ENCODE peak calls at places on chromosomes 2 and 18, in seven cellular contexts. R is stomach, X is AG04449, Z is lower leg skin, N is OCI-LY7, B is fibroblast of lung, M is brain microvascular endothelial cell. H is an unnamed sample.

GRCh38 chr2:236685361-236685760 is 115.7 kb downstream of the ACKR3 start:
- DNase-seq in M (no peak), N (no peak), R (no peak), X (no peak), Z (peak), B (no peak), H (no peak)

GRCh38 chr18:36912887-36913286 is 84.0 kb downstream of the KIAA1328 start:
- DNase-seq in N (no peak), B (no peak), Z (no peak), M (no peak), R (no peak), X (no peak), H (no peak)

GRCh38 chr2:196515608-196516007 is 123.9 kb upstream of the CCDC150 start:
- DNase-seq in N (no peak), X (no peak), B (no peak), R (no peak), Z (no peak), M (no peak), H (no peak)

GRCh38 chr2:153595939-153596338 is 117.4 kb upstream of the RPRM start:
- DNase-seq in X (no peak), B (no peak), N (no peak), Z (no peak), R (peak), M (no peak), H (peak)

GRCh38 chr2:237732790-237733349 is 65.7 kb upstream of the RBM44 start:
- DNase-seq in M (no peak), X (no peak), N (no peak), Z (no peak), R (no peak), B (peak), H (no peak)

GRCh38 chr2:105795575-105795934 is 50.8 kb downstream of the NCK2 start:
- DNase-seq in M (no peak), Z (peak), X (no peak), N (no peak), B (no peak), R (no peak), H (no peak)

GRCh38 chr2:119190321-119190720 is 31.8 kb upstream of the C1QL2 start:
- DNase-seq in Z (no peak), X (no peak), B (no peak), R (no peak), N (no peak), M (no peak), H (no peak)

GRCh38 chr2:166410828-166411472 is 35.2 kb upstream of the SCN9A start:
- DNase-seq in R (no peak), B (peak), Z (no peak), X (peak), N (no peak), M (peak), H (peak)

GRCh38 chr2:11837875-11838734 is 91.7 kb downstream of the LPIN1 start:
- DNase-seq in R (no peak), M (no peak), B (no peak), X (no peak), N (no peak), Z (no peak), H (no peak)

GRCh38 chr2:66899109-66899508 is 464.2 kb downstream of the MEIS1 start:
- DNase-seq in N (no peak), R (no peak), B (peak), M (no peak), X (no peak), Z (no peak), H (no peak)

GRCh38 chr2:75199428-75200011 is at the start of gene TACR1:
- DNase-seq in N (no peak), X (no peak), M (peak), Z (no peak), B (peak), R (peak), H (no peak)

GRCh38 chr2:150900913-150901312 is 360.8 kb downstream of the RBM43 start:
- DNase-seq in B (no peak), X (no peak), Z (no peak), R (no peak), N (no peak), M (no peak), H (no peak)

GRCh38 chr2:235866373-235866772 is 301.8 kb downstream of the GBX2 start:
- DNase-seq in R (no peak), M (no peak), N (no peak), X (no peak), B (peak), Z (no peak), H (no peak)

GRCh38 chr2:64327510-64328414 is 126.2 kb upstream of the LGALSL start:
- DNase-seq in Z (peak), B (peak), X (no peak), M (no peak), R (no peak), N (peak), H (no peak)

GRCh38 chr2:75456825-75457224 is 103.9 kb downstream of the EVA1A start:
- DNase-seq in B (no peak), Z (no peak), N (no peak), X (no peak), R (no peak), M (no peak), H (no peak)

GRCh38 chr2:71935291-71935848 is 212.3 kb downstream of the CYP26B1 start:
- DNase-seq in N (no peak), R (no peak), Z (peak), M (peak), B (peak), X (peak), H (no peak)

GRCh38 chr2:41187683-41188082 is 735.8 kb upstream of the SLC8A1 start:
- DNase-seq in M (no peak), Z (no peak), N (no peak), X (no peak), B (no peak), R (no peak), H (no peak)

GRCh38 chr18:7338846-7339245 is 108.0 kb downstream of the LRRC30 start:
- DNase-seq in X (no peak), B (no peak), N (no peak), R (no peak), M (peak), Z (no peak), H (no peak)

GRCh38 chr2:80026040-80026729 is 278.4 kb downstream of the LRRTM1 start:
- DNase-seq in M (no peak), R (no peak), N (no peak), B (peak), X (no peak), Z (no peak), H (no peak)

GRCh38 chr2:204321910-204322765 is 223.1 kb upstream of the PARD3B start:
- DNase-seq in B (peak), Z (no peak), M (no peak), X (no peak), N (no peak), R (no peak), H (no peak)

GRCh38 chr2:185255566-185255965 is 483.0 kb upstream of the FSIP2 start:
- DNase-seq in X (no peak), M (no peak), N (no peak), B (peak), R (no peak), Z (no peak), H (peak)

GRCh38 chr2:202758638-202759037 is 112.9 kb downstream of the ICA1L start:
- DNase-seq in M (no peak), R (no peak), Z (no peak), B (peak), X (no peak), N (no peak), H (no peak)

GRCh38 chr2:151632993-151633592 is 101.2 kb downstream of the NEB start:
- DNase-seq in Z (no peak), X (no peak), R (no peak), N (peak), B (no peak), M (no peak), H (no peak)

GRCh38 chr2:143700865-143701264 is 571.6 kb downstream of the ARHGAP15 start:
- DNase-seq in N (no peak), Z (no peak), M (no peak), X (peak), R (no peak), B (peak), H (no peak)

GRCh38 chr2:1973636-1974035 is 229.3 kb upstream of the PXDN start:
- DNase-seq in N (no peak), M (no peak), X (no peak), R (no peak), B (no peak), Z (no peak), H (no peak)

GRCh38 chr18:50092250-50092780 is 102.6 kb downstream of the MYO5B start:
- DNase-seq in X (no peak), B (no peak), N (no peak), M (no peak), Z (no peak), R (no peak), H (no peak)

GRCh38 chr2:209348453-209348852 is 75.4 kb upstream of the MAP2 start:
- DNase-seq in R (no peak), B (peak), Z (no peak), M (no peak), X (no peak), N (no peak), H (no peak)

GRCh38 chr2:110097506-110098220 is 18.0 kb downstream of the MALL start:
- DNase-seq in R (no peak), Z (peak), B (no peak), M (no peak), N (no peak), X (no peak), H (no peak)

GRCh38 chr2:172709566-172710291 is 25.9 kb upstream of the RAPGEF4 start:
- DNase-seq in M (no peak), Z (no peak), N (no peak), R (no peak), B (no peak), X (no peak), H (no peak)

GRCh38 chr2:23221236-23221635 is 163.7 kb upstream of the KLHL29 start:
- DNase-seq in N (no peak), R (no peak), Z (no peak), M (no peak), B (no peak), X (no peak), H (no peak)

GRCh38 chr2:121019756-121020155 is 265.2 kb downstream of the TFCP2L1 start:
- DNase-seq in N (no peak), M (no peak), B (no peak), X (no peak), Z (peak), R (no peak), H (no peak)

GRCh38 chr18:44927127-44927849 is 246.6 kb downstream of the SETBP1 start:
- DNase-seq in R (no peak), B (no peak), N (no peak), M (no peak), Z (no peak), X (no peak), H (no peak)

GRCh38 chr2:195863564-195863963 is 205.1 kb downstream of the DNAH7 start:
- DNase-seq in B (no peak), M (no peak), Z (no peak), R (no peak), N (no peak), X (no peak), H (no peak)

GRCh38 chr2:102841107-102841840 is 79.4 kb downstream of the TMEM182 start:
- DNase-seq in Z (no peak), N (peak), M (peak), X (no peak), R (peak), B (peak), H (no peak)

GRCh38 chr2:85771486-85771885 is 17.7 kb downstream of the ATOH8 start:
- DNase-seq in M (no peak), Z (no peak), R (no peak), N (no peak), X (no peak), B (no peak), H (no peak)

GRCh38 chr2:85770786-85771409 is 17.1 kb downstream of the ATOH8 start:
- DNase-seq in Z (no peak), B (no peak), M (no peak), N (no peak), R (no peak), X (no peak), H (no peak)

GRCh38 chr2:85769987-85770362 is 16.2 kb downstream of the ATOH8 start:
- DNase-seq in N (no peak), M (no peak), B (no peak), X (no peak), Z (no peak), R (no peak), H (no peak)

GRCh38 chr2:85769236-85769986 is 15.6 kb downstream of the ATOH8 start:
- DNase-seq in M (no peak), R (no peak), X (no peak), N (peak), Z (no peak), B (no peak), H (no peak)

DNA sequence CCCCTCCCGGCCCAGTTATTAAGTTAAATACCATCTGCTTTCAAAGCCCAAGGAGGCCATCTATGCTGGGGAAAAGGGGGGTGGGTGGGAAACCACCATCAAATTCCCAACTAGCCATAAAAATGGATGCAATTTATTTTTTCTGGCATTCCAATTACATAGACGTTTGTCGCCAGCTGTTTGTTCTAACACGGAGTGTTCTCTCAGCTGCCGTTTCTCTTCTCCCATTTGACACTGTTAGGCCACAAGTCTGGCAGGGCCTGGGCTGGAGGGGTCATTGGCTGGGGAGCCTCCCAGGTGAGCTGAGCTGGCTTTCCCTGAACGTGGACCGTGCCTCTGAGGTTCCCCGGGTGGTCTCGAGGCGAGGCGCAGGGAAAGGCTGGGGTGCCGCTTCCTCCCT is 16.6 kb downstream of the ATOH8 start:
- DNase-seq in Z (no peak), M (no peak), R (no peak), X (no peak), N (no peak), B (peak), H (no peak)
- TF ChIP-seq CTCF in Z (no peak), M (no peak), R (no peak), X (no peak), N (no peak), B (no peak), H (no peak)

GRCh38 chr2:25420820-25421237 is 79.1 kb upstream of the DNMT3A start:
- DNase-seq in Z (no peak), M (no peak), X (no peak), N (peak), R (no peak), B (no peak), H (no peak)
- H3K4me3 ChIP-seq in Z (no peak), M (no peak), X (no peak), N (peak), R (no peak), B (no peak), H (no peak)

GRCh38 chr2:60503923-60504514 is 49.4 kb downstream of the BCL11A start:
- DNase-seq in B (no peak), M (no peak), X (no peak), N (no peak), Z (no peak), R (no peak), H (no peak)
- TF ChIP-seq CTCF in B (no peak), M (no peak), X (peak), N (peak), Z (no peak), R (no peak), H (no peak)

GRCh38 chr2:20513946-20514345 is 67.1 kb downstream of the RHOB start:
- DNase-seq in R (no peak), N (no peak), B (no peak), Z (no peak), X (no peak), M (no peak), H (no peak)
- H3K4me3 ChIP-seq in R (no peak), N (no peak), B (no peak), Z (no peak), X (no peak), M (no peak), H (no peak)

DNA sequence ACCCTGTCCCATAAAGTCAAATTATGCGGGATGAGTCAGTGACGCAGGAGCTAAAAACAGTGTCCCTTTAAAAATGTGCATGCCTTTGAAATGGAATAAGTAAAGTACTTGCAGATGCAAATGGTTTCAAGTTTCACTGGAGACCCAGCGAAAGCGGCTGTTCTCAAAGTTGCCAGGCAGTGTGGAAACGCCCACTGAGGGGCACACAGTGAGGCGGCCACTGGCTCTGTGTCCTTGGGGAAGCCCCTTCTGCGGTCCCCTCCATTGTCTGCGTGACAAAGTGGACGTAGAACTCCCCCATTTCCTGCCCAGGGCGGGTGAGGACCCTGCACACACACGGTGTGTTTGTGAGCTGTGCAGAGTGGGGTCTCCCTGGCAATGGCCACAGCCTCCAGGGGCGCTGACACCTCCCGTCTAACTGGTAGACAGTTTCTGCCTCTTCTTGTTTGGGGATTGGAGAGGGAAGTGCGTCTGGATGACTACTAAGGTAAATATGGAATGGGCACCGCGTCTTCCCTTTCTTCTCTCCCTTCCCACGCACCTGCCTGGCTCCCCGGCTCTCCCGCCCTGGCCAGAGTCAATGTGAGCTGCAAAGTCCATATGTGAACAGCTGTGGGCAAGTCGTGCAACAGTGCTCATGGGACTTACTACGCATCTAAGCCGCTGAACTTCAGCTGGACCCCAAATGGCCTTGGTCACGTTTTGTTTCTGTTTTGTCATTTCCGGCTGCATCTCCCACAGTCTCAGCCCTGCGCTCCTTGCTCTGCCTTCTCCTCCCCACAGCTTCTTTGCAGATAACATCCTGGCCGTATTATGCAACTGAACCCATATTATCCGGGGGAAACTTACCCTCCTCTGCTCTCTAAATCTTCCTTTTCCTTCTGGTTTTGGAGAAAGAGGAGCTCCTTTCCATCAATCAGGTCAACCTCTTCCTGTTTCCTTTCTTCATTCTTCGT is 33.7 kb upstream of the ZNF516 start:
- DNase-seq in N (no peak), Z (peak), M (peak), B (peak), X (no peak), R (peak), H (no peak)
- TF ChIP-seq CTCF in N (no peak), Z (no peak), M (peak), B (peak), X (peak), R (no peak), H (peak)

GRCh38 chr2:67997528-67998267 is 65.1 kb downstream of the C1D start:
- DNase-seq in R (no peak), X (no peak), B (peak), Z (no peak), M (peak), N (no peak), H (no peak)
- H3K4me3 ChIP-seq in R (no peak), X (no peak), B (no peak), Z (no peak), M (no peak), N (no peak), H (no peak)

DNA sequence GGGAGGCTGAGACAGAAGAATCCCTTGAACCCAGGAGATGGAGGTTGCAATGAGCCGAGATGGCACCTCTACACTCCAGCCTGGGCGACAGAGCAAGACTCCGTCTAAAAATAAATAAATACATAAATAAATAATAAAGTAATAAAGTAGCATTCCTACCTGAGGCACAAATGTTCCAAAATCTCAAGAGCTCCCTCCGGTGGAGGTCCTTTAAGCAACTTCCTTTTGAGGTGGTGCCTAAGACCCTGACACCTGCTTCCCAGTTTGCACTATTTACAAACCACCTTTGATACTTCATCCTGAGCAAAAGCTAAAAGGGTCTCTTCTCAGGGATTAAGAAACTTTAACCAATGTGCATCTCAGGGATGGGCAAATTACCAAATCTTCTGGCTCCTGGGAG is 505.1 kb downstream of the CNTNAP5 start:
- DNase-seq in Z (no peak), X (no peak), B (no peak), N (no peak), R (no peak), M (no peak), H (no peak)
- TF ChIP-seq CTCF in Z (no peak), X (no peak), B (no peak), N (peak), R (no peak), M (no peak), H (peak)

GRCh38 chr18:8967573-8967972 is 134.9 kb upstream of the NDUFV2 start:
- DNase-seq in Z (no peak), B (no peak), X (no peak), N (peak), R (no peak), M (no peak), H (no peak)
- H3K4me3 ChIP-seq in Z (no peak), B (no peak), X (no peak), N (no peak), R (no peak), M (no peak), H (no peak)

GRCh38 chr18:49050462-49050861 is 99.7 kb upstream of the SMAD7 start:
- DNase-seq in X (no peak), Z (no peak), M (no peak), N (no peak), R (no peak), B (no peak), H (no peak)

GRCh38 chr18:49045585-49045984 is 94.8 kb upstream of the SMAD7 start:
- DNase-seq in B (no peak), R (no peak), M (no peak), Z (no peak), N (no peak), X (no peak), H (no peak)

GRCh38 chr18:49046125-49046524 is 95.4 kb upstream of the SMAD7 start:
- DNase-seq in N (no peak), R (no peak), Z (no peak), M (no peak), B (no peak), X (no peak), H (no peak)

GRCh38 chr18:49047540-49047939 is 96.8 kb upstream of the SMAD7 start:
- DNase-seq in X (no peak), M (no peak), Z (no peak), B (no peak), N (no peak), R (no peak), H (no peak)

DNA sequence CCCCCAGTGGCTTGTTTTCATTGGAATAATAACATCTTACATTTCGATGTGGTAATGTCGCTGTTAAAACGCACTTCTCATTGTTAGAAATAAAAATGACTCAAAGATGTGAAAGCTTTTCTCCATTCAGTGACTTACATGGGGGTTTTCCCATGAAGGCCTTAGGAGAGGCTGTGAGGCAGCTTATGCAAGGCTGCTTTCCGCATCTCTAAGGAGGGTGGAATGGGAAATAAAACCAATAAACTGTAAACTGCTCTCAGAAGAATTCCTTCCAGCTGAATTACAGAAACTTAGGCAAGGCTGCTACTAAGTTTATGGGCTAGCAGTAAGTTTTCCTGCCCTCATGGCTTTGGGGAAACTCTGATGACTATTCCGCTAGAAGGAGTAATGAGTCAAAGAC is 97.6 kb upstream of the SMAD7 start:
- DNase-seq in Z (no peak), M (no peak), N (no peak), R (no peak), B (peak), X (peak), H (no peak)
- TF ChIP-seq CTCF in Z (no peak), M (no peak), N (no peak), R (no peak), B (no peak), X (no peak), H (no peak)

H was measured in retinal pigment epithelial cell.